ENCODE peak calls at places on chromosomes 11 and 22, in nine cellular contexts. N is kidney epithelial cell, R is heart left ventricle, F is GM23338, G is body of pancreas, B is dorsolateral prefrontal cortex, M is fibroblast of lung, L is epithelial cell of esophagus, K is tibial nerve. V is an unnamed sample.

GRCh38 chr22:48490513-48491411 is 1336.9 kb downstream of the BRD1 start:
- DNase-seq in K (no peak), B (no peak), L (no peak), N (no peak), R (no peak), G (no peak), F (no peak), M (no peak), V (no peak)

GRCh38 chr22:24977370-24978230 is 25.1 kb downstream of the KIAA1671 start:
- DNase-seq in R (peak; percentile 66), K (peak; percentile 50), B (no peak), M (peak; percentile 17), L (peak; percentile 70), F (no peak), N (no peak), G (peak; percentile 54), V (no peak)

GRCh38 chr11:101974255-101974654 is 57.9 kb upstream of the ANGPTL5 start:
- DNase-seq in F (no peak), R (no peak), K (no peak), L (no peak), M (peak; percentile 38), N (no peak), G (no peak), B (no peak), V (peak; percentile 52)

GRCh38 chr11:63558459-63559157 is 4.6 kb downstream of the PLAAT2 start:
- DNase-seq in G (no peak), F (no peak), R (no peak), N (no peak), L (no peak), K (no peak), B (peak; percentile 3), M (no peak), V (no peak)

GRCh38 chr11:126646701-126647209 is 291.3 kb downstream of the ST3GAL4 start:
- DNase-seq in N (no peak), G (no peak), F (no peak), B (no peak), K (no peak), L (peak; percentile 54), R (no peak), M (no peak), V (no peak)

GRCh38 chr22:28560005-28560742 is 119.5 kb downstream of the TTC28 start:
- DNase-seq in G (no peak), L (peak; percentile 77), B (no peak), R (no peak), K (no peak), F (no peak), N (no peak), M (peak; percentile 46), V (peak; percentile 33)

GRCh38 chr22:48488611-48489456 is 1338.8 kb downstream of the BRD1 start:
- DNase-seq in M (no peak), F (peak; percentile 61), N (no peak), L (no peak), B (no peak), R (no peak), K (no peak), G (no peak), V (no peak)

GRCh38 chr11:36048496-36049247 is 104.8 kb downstream of the LDLRAD3 start:
- DNase-seq in N (no peak), G (no peak), L (no peak), F (no peak), K (no peak), B (no peak), M (peak; percentile 51), R (no peak), V (no peak)

GRCh38 chr11:68013611-68014156 is 3.6 kb downstream of the ALDH3B1 start:
- DNase-seq in M (no peak), R (no peak), K (no peak), G (no peak), F (no peak), N (no peak), L (no peak), B (no peak), V (no peak)

GRCh38 chr11:124900464-124900863 is 2.8 kb upstream of the ROBO4 start:
- DNase-seq in B (no peak), K (peak; percentile 5), R (no peak), N (peak; percentile 39), L (peak; percentile 92), F (no peak), G (no peak), M (peak; percentile 81), V (peak; percentile 98)

GRCh38 chr22:39959640-39960447 is at the start of gene TMA7B:
- DNase-seq in G (no peak), B (peak; percentile 68), N (peak; percentile 32), L (peak; percentile 69), F (peak; percentile 59), R (no peak), M (peak; percentile 52), K (no peak), V (peak; percentile 57)

GRCh38 chr22:49866134-49866533 is 12.5 kb downstream of the ZBED4 start:
- DNase-seq in K (no peak), F (no peak), L (no peak), R (no peak), B (no peak), N (no peak), G (no peak), M (no peak), V (no peak)

GRCh38 chr11:73361953-73362776 is 14.0 kb upstream of the RELT start:
- DNase-seq in R (no peak), N (no peak), B (no peak), M (no peak), G (no peak), K (no peak), L (no peak), F (peak; percentile 92), V (no peak)

GRCh38 chr11:112266410-112266778 is 5.7 kb upstream of the PLET1 start:
- DNase-seq in K (no peak), R (no peak), L (no peak), N (no peak), M (no peak), G (no peak), F (no peak), B (no peak), V (no peak)

GRCh38 chr11:18013790-18014507 is 1.1 kb upstream of the SERGEF start:
- DNase-seq in N (no peak), K (no peak), F (peak; percentile 60), L (peak; percentile 11), G (no peak), M (peak; percentile 22), B (no peak), R (peak; percentile 7), V (no peak)

DNA sequence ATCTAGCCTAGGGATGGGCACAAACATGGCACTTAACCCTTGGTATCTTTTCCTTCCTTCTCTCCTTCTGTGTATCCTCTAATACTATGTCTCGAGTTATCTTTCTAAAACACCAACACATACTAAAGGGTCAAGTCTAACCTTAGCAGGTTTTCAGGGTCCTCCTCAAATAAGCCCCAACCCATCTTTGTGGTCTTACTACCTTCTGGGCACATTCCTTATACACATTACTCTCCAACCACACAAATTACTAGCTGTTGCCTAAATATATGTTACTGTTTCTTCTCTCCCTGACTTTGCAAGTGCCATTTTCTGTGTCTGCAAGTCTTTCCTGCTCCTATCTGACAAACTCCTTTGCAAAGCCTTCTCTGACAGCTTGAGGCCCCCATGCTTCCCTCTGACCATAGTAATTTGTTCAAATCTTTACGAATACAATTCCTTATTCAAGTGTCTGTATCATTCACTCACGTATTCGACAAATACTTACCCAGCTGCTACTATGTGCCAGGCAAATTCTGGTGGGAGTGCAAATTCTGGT is 15.8 kb upstream of the NUP160 start:
- DNase-seq in B (no peak), K (no peak), R (no peak), G (no peak), M (no peak), F (no peak), N (no peak), L (no peak), V (no peak)
- H3K4me3 ChIP-seq in B (no peak overlapping the region), K (no peak overlapping the region), R (no peak overlapping the region), G (no peak overlapping the region), M (no peak overlapping the region), F (no peak overlapping the region), N (no peak overlapping the region), L (no peak overlapping the region), V (no peak overlapping the region)

GRCh38 chr22:29729161-29729560 is 9.4 kb downstream of the CABP7 start:
- DNase-seq in F (no peak), R (no peak), M (no peak), K (no peak), B (no peak), G (no peak), N (no peak), L (no peak), V (no peak)
- TF ChIP-seq CTCF in F (no peak), R (no peak), M (no peak), K (no peak), B (no peak), G (no peak), N (no peak), L (no peak), V (no peak)

GRCh38 chr11:20021771-20022362 is 138.4 kb downstream of the DBX1 start:
- DNase-seq in N (no peak), R (no peak), K (no peak), G (no peak), B (no peak), L (no peak), F (no peak), M (no peak), V (no peak)
- H3K4me3 ChIP-seq in N (no peak overlapping the region), R (no peak overlapping the region), K (no peak overlapping the region), G (no peak overlapping the region), B (no peak overlapping the region), L (peak overlapping the region; percentile 91), F (peak overlapping the region; percentile 56), M (no peak overlapping the region), V (no peak overlapping the region)

GRCh38 chr11:5293028-5293427 is 8.7 kb downstream of the OR51B4 start:
- DNase-seq in F (no peak), R (no peak), B (no peak), K (no peak), G (no peak), M (no peak), N (no peak), L (no peak), V (peak; percentile 6)

GRCh38 chr11:5288912-5289525 is 12.7 kb downstream of the OR51B4 start:
- DNase-seq in F (no peak), R (no peak), K (no peak), N (no peak), B (no peak), G (no peak), M (no peak), L (peak; percentile 42), V (no peak)

GRCh38 chr11:5288108-5288911 is 13.4 kb downstream of the OR51B4 start:
- DNase-seq in N (no peak), R (no peak), M (peak; percentile 37), F (no peak), K (no peak), B (no peak), L (peak; percentile 56), G (no peak), V (no peak)

GRCh38 chr11:5289696-5290095 is 12.1 kb downstream of the OR51B4 start:
- DNase-seq in G (no peak), R (no peak), N (no peak), F (no peak), B (no peak), K (no peak), L (no peak), M (no peak), V (no peak)

DNA sequence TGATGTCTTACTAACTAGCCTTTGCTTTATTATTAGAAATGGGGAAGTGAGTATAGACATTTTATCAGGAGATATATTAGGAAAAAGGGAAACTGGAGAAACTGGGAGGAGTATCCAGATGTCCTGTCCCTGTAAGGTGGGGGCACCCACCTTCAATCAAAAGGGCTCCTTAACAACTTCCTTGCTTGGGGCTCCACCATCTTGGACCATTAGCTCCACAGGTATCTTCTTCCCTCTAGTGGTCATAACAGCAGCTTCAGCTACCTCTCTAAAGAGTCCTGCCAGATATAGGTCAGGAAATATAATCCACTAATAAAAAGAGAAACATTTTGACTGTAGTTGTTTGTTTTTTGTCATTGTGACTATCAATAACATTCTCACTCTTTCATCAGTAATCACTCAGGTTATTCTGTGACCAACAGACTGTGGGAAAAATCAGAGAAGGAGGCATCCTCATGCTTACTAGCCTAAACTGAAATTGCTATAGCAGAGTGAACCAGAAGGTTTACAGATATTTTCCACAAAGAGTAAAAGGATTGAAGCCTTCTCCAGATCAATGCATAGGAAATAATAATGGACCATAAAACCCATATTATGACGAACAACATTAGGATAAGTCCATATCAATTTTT is 10.4 kb downstream of the OR51B4 start:
- DNase-seq in K (no peak), L (peak; percentile 72), G (no peak), N (no peak), F (peak; percentile 71), R (no peak), B (no peak), M (peak; percentile 70), V (peak; percentile 46)
- TF ChIP-seq CTCF in K (no peak), L (peak; percentile 84), G (no peak), N (peak; percentile 68), F (peak; percentile 82), R (no peak), B (no peak), M (peak; percentile 79), V (peak; percentile 68)

V was measured in PC-3.